ENCODE peak calls at places on chromosomes 11 and 22, in five cellular contexts. One of them, this sample, is unnamed.

GRCh38 chr11:95576149-95576851 is 213.3 kb downstream of the FAM76B start:
- DNase-seq in T-helper 2 cell treated with Interferon-gamma antibody and Interleukin-4, amounts not matched to agents 5 μg/mL and 100 μg/mL, for 36 hours: no peak
- DNase-seq in mesenchymal stem cell: no peak
- DNase-seq in NCI-H524 treated with DMSO at 0.1 percent for 48 hours: no peak
- DNase-seq in astrocyte of the cerebellum: no peak
- DNase-seq in this sample: no peak

GRCh38 chr11:129785383-129786111 is 30.1 kb upstream of the TMEM45B start:
- DNase-seq in T-helper 2 cell treated with Interferon-gamma antibody and Interleukin-4, amounts not matched to agents 5 μg/mL and 100 μg/mL, for 36 hours: no peak
- DNase-seq in mesenchymal stem cell: no peak
- DNase-seq in NCI-H524 treated with DMSO at 0.1 percent for 48 hours: no peak
- DNase-seq in astrocyte of the cerebellum: no peak
- DNase-seq in this sample: no peak

GRCh38 chr22:19108807-19109197 is 13.4 kb downstream of the DGCR2 start:
- DNase-seq in T-helper 2 cell treated with Interferon-gamma antibody and Interleukin-4, amounts not matched to agents 5 μg/mL and 100 μg/mL, for 36 hours: no peak
- DNase-seq in mesenchymal stem cell: no peak
- DNase-seq in NCI-H524 treated with DMSO at 0.1 percent for 48 hours: no peak
- DNase-seq in astrocyte of the cerebellum: no peak
- DNase-seq in this sample: no peak

GRCh38 chr22:37413546-37413945 is 13.7 kb downstream of the ELFN2 start:
- DNase-seq in T-helper 2 cell treated with Interferon-gamma antibody and Interleukin-4, amounts not matched to agents 5 μg/mL and 100 μg/mL, for 36 hours: no peak
- DNase-seq in mesenchymal stem cell: no peak
- DNase-seq in NCI-H524 treated with DMSO at 0.1 percent for 48 hours: no peak
- DNase-seq in astrocyte of the cerebellum: no peak
- DNase-seq in this sample: no peak

GRCh38 chr11:130428271-130428670 is at the start of gene ADAMTS8:
- DNase-seq in T-helper 2 cell treated with Interferon-gamma antibody and Interleukin-4, amounts not matched to agents 5 μg/mL and 100 μg/mL, for 36 hours: no peak
- DNase-seq in mesenchymal stem cell: no peak
- DNase-seq in NCI-H524 treated with DMSO at 0.1 percent for 48 hours: no peak
- DNase-seq in astrocyte of the cerebellum: no peak
- DNase-seq in this sample: peak

GRCh38 chr22:49018601-49019000 is 809.1 kb downstream of the BRD1 start:
- DNase-seq in T-helper 2 cell treated with Interferon-gamma antibody and Interleukin-4, amounts not matched to agents 5 μg/mL and 100 μg/mL, for 36 hours: no peak
- DNase-seq in mesenchymal stem cell: no peak
- DNase-seq in NCI-H524 treated with DMSO at 0.1 percent for 48 hours: no peak
- DNase-seq in astrocyte of the cerebellum: no peak
- DNase-seq in this sample: no peak

GRCh38 chr22:23534851-23535717 is 45.0 kb downstream of the IGLL1 start:
- DNase-seq in T-helper 2 cell treated with Interferon-gamma antibody and Interleukin-4, amounts not matched to agents 5 μg/mL and 100 μg/mL, for 36 hours: no peak
- DNase-seq in mesenchymal stem cell: no peak
- DNase-seq in NCI-H524 treated with DMSO at 0.1 percent for 48 hours: no peak
- DNase-seq in astrocyte of the cerebellum: no peak
- DNase-seq in this sample: no peak

GRCh38 chr11:68963779-68964178 is 17.0 kb downstream of the MRGPRD start:
- DNase-seq in T-helper 2 cell treated with Interferon-gamma antibody and Interleukin-4, amounts not matched to agents 5 μg/mL and 100 μg/mL, for 36 hours: no peak
- DNase-seq in mesenchymal stem cell: no peak
- DNase-seq in NCI-H524 treated with DMSO at 0.1 percent for 48 hours: no peak
- DNase-seq in astrocyte of the cerebellum: no peak
- DNase-seq in this sample: no peak

GRCh38 chr11:119933164-119933563 is 204.2 kb upstream of the NECTIN1 start:
- DNase-seq in T-helper 2 cell treated with Interferon-gamma antibody and Interleukin-4, amounts not matched to agents 5 μg/mL and 100 μg/mL, for 36 hours: no peak
- DNase-seq in mesenchymal stem cell: no peak
- DNase-seq in NCI-H524 treated with DMSO at 0.1 percent for 48 hours: no peak
- DNase-seq in astrocyte of the cerebellum: no peak
- DNase-seq in this sample: no peak

GRCh38 chr11:58788355-58789023 is 56.0 kb downstream of the GLYATL2 start:
- DNase-seq in T-helper 2 cell treated with Interferon-gamma antibody and Interleukin-4, amounts not matched to agents 5 μg/mL and 100 μg/mL, for 36 hours: peak
- DNase-seq in mesenchymal stem cell: peak
- DNase-seq in NCI-H524 treated with DMSO at 0.1 percent for 48 hours: peak
- DNase-seq in astrocyte of the cerebellum: peak
- DNase-seq in this sample: peak

GRCh38 chr22:23147632-23148387 is 2.5 kb downstream of the RAB36 start:
- DNase-seq in T-helper 2 cell treated with Interferon-gamma antibody and Interleukin-4, amounts not matched to agents 5 μg/mL and 100 μg/mL, for 36 hours: no peak
- DNase-seq in mesenchymal stem cell: peak
- DNase-seq in NCI-H524 treated with DMSO at 0.1 percent for 48 hours: no peak
- DNase-seq in astrocyte of the cerebellum: no peak
- DNase-seq in this sample: no peak

GRCh38 chr22:43957871-43958270 is 2.6 kb downstream of the SAMM50 start:
- DNase-seq in T-helper 2 cell treated with Interferon-gamma antibody and Interleukin-4, amounts not matched to agents 5 μg/mL and 100 μg/mL, for 36 hours: no peak
- DNase-seq in mesenchymal stem cell: peak
- DNase-seq in NCI-H524 treated with DMSO at 0.1 percent for 48 hours: no peak
- DNase-seq in astrocyte of the cerebellum: no peak
- DNase-seq in this sample: no peak

GRCh38 chr22:40975346-40975745 is 24.2 kb downstream of the RBX1 start:
- DNase-seq in T-helper 2 cell treated with Interferon-gamma antibody and Interleukin-4, amounts not matched to agents 5 μg/mL and 100 μg/mL, for 36 hours: no peak
- DNase-seq in mesenchymal stem cell: no peak
- DNase-seq in NCI-H524 treated with DMSO at 0.1 percent for 48 hours: no peak
- DNase-seq in astrocyte of the cerebellum: no peak
- DNase-seq in this sample: no peak

GRCh38 chr11:73335204-73335923 is 27.3 kb downstream of the ARHGEF17 start:
- DNase-seq in T-helper 2 cell treated with Interferon-gamma antibody and Interleukin-4, amounts not matched to agents 5 μg/mL and 100 μg/mL, for 36 hours: peak
- DNase-seq in mesenchymal stem cell: peak
- DNase-seq in NCI-H524 treated with DMSO at 0.1 percent for 48 hours: peak
- DNase-seq in astrocyte of the cerebellum: peak
- DNase-seq in this sample: peak

GRCh38 chr11:114099392-114100178 is 40.1 kb downstream of the ZBTB16 start:
- DNase-seq in T-helper 2 cell treated with Interferon-gamma antibody and Interleukin-4, amounts not matched to agents 5 μg/mL and 100 μg/mL, for 36 hours: no peak
- DNase-seq in mesenchymal stem cell: peak
- DNase-seq in NCI-H524 treated with DMSO at 0.1 percent for 48 hours: no peak
- DNase-seq in astrocyte of the cerebellum: no peak
- DNase-seq in this sample: no peak

GRCh38 chr22:46763051-46763705 is 728 bp downstream of the TBC1D22A start:
- DNase-seq in T-helper 2 cell treated with Interferon-gamma antibody and Interleukin-4, amounts not matched to agents 5 μg/mL and 100 μg/mL, for 36 hours: peak
- DNase-seq in mesenchymal stem cell: peak
- DNase-seq in NCI-H524 treated with DMSO at 0.1 percent for 48 hours: no peak
- DNase-seq in astrocyte of the cerebellum: no peak
- DNase-seq in this sample: peak

GRCh38 chr11:63709336-63709735 is 28.0 kb downstream of the RTN3 start:
- DNase-seq in T-helper 2 cell treated with Interferon-gamma antibody and Interleukin-4, amounts not matched to agents 5 μg/mL and 100 μg/mL, for 36 hours: no peak
- DNase-seq in mesenchymal stem cell: no peak
- DNase-seq in NCI-H524 treated with DMSO at 0.1 percent for 48 hours: no peak
- DNase-seq in astrocyte of the cerebellum: no peak
- DNase-seq in this sample: no peak

GRCh38 chr11:19032990-19033389 is 27.5 kb downstream of the MRGPRX2 start:
- DNase-seq in T-helper 2 cell treated with Interferon-gamma antibody and Interleukin-4, amounts not matched to agents 5 μg/mL and 100 μg/mL, for 36 hours: no peak
- DNase-seq in mesenchymal stem cell: no peak
- DNase-seq in NCI-H524 treated with DMSO at 0.1 percent for 48 hours: no peak
- DNase-seq in astrocyte of the cerebellum: no peak
- DNase-seq in this sample: no peak

GRCh38 chr11:94315664-94316063 is 11.3 kb downstream of the IZUMO1R start:
- DNase-seq in T-helper 2 cell treated with Interferon-gamma antibody and Interleukin-4, amounts not matched to agents 5 μg/mL and 100 μg/mL, for 36 hours: no peak
- DNase-seq in mesenchymal stem cell: no peak
- DNase-seq in NCI-H524 treated with DMSO at 0.1 percent for 48 hours: no peak
- DNase-seq in astrocyte of the cerebellum: no peak
- DNase-seq in this sample: no peak

GRCh38 chr11:76885390-76886097 is 24.8 kb downstream of the ACER3 start:
- DNase-seq in T-helper 2 cell treated with Interferon-gamma antibody and Interleukin-4, amounts not matched to agents 5 μg/mL and 100 μg/mL, for 36 hours: peak
- DNase-seq in mesenchymal stem cell: peak
- DNase-seq in NCI-H524 treated with DMSO at 0.1 percent for 48 hours: no peak
- DNase-seq in astrocyte of the cerebellum: peak
- DNase-seq in this sample: peak

GRCh38 chr11:111814567-111814966 is 48.4 kb upstream of the PPP2R1B start:
- DNase-seq in T-helper 2 cell treated with Interferon-gamma antibody and Interleukin-4, amounts not matched to agents 5 μg/mL and 100 μg/mL, for 36 hours: no peak
- DNase-seq in mesenchymal stem cell: peak
- DNase-seq in NCI-H524 treated with DMSO at 0.1 percent for 48 hours: no peak
- DNase-seq in astrocyte of the cerebellum: no peak
- DNase-seq in this sample: no peak

GRCh38 chr11:12728417-12728816 is 54.2 kb downstream of the TEAD1 start:
- DNase-seq in T-helper 2 cell treated with Interferon-gamma antibody and Interleukin-4, amounts not matched to agents 5 μg/mL and 100 μg/mL, for 36 hours: no peak
- DNase-seq in mesenchymal stem cell: no peak
- DNase-seq in NCI-H524 treated with DMSO at 0.1 percent for 48 hours: no peak
- DNase-seq in astrocyte of the cerebellum: no peak
- DNase-seq in this sample: no peak

GRCh38 chr11:109986488-109986887 is 106.7 kb upstream of the ZC3H12C start:
- DNase-seq in T-helper 2 cell treated with Interferon-gamma antibody and Interleukin-4, amounts not matched to agents 5 μg/mL and 100 μg/mL, for 36 hours: no peak
- DNase-seq in mesenchymal stem cell: no peak
- DNase-seq in NCI-H524 treated with DMSO at 0.1 percent for 48 hours: no peak
- DNase-seq in astrocyte of the cerebellum: no peak
- DNase-seq in this sample: no peak

GRCh38 chr11:66192181-66192888 is 76.1 kb upstream of the RAB1B start:
- DNase-seq in T-helper 2 cell treated with Interferon-gamma antibody and Interleukin-4, amounts not matched to agents 5 μg/mL and 100 μg/mL, for 36 hours: no peak
- DNase-seq in mesenchymal stem cell: no peak
- DNase-seq in NCI-H524 treated with DMSO at 0.1 percent for 48 hours: no peak
- DNase-seq in astrocyte of the cerebellum: no peak
- DNase-seq in this sample: no peak

GRCh38 chr22:33838644-33839043 is 81.6 kb downstream of the LARGE1 start:
- DNase-seq in T-helper 2 cell treated with Interferon-gamma antibody and Interleukin-4, amounts not matched to agents 5 μg/mL and 100 μg/mL, for 36 hours: no peak
- DNase-seq in mesenchymal stem cell: no peak
- DNase-seq in NCI-H524 treated with DMSO at 0.1 percent for 48 hours: no peak
- DNase-seq in astrocyte of the cerebellum: no peak
- DNase-seq in this sample: no peak

GRCh38 chr11:60767388-60767811 is 10.7 kb downstream of the MS4A15 start:
- DNase-seq in T-helper 2 cell treated with Interferon-gamma antibody and Interleukin-4, amounts not matched to agents 5 μg/mL and 100 μg/mL, for 36 hours: peak
- DNase-seq in mesenchymal stem cell: no peak
- DNase-seq in NCI-H524 treated with DMSO at 0.1 percent for 48 hours: no peak
- DNase-seq in astrocyte of the cerebellum: no peak
- DNase-seq in this sample: peak